ENCODE peak calls at places on chromosome 10, in four cellular contexts. F is ascending aorta, H is kidney epithelial cell, Z is adrenal gland. P is an unnamed sample.

GRCh38 chr10:12699258-12699700 is 302.2 kb downstream of the CCDC3 start:
- DNase-seq in F (no peak), H (peak), Z (no peak), P (no peak)

GRCh38 chr10:3760083-3760482 is 24.9 kb downstream of the KLF6 start:
- DNase-seq in F (peak), H (no peak), Z (no peak), P (no peak)

GRCh38 chr10:17984056-17984455 is 32.3 kb downstream of the SLC39A12 start:
- DNase-seq in F (no peak), H (no peak), Z (no peak), P (no peak)

GRCh38 chr10:95728535-95728934 is 27.4 kb upstream of the ENTPD1 start:
- DNase-seq in F (no peak), H (no peak), Z (no peak), P (no peak)

GRCh38 chr10:71516890-71517289 is 120.2 kb downstream of the CDH23 start:
- DNase-seq in F (no peak), H (no peak), Z (no peak), P (no peak)

GRCh38 chr10:14659626-14660196 is 115.0 kb downstream of the FAM107B start:
- DNase-seq in F (no peak), H (no peak), Z (peak), P (no peak)

GRCh38 chr10:78038791-78039547 is 5.3 kb downstream of the RPS24 start:
- DNase-seq in F (no peak), H (no peak), Z (no peak), P (no peak)

GRCh38 chr10:125707852-125708468 is 11.5 kb upstream of the EDRF1 start:
- DNase-seq in F (no peak), H (peak), Z (peak), P (no peak)

GRCh38 chr10:20446794-20447193 is 450.3 kb downstream of the NEBL start:
- DNase-seq in F (no peak), H (no peak), Z (no peak), P (no peak)

GRCh38 chr10:21285742-21286311 is 239.7 kb downstream of the SKIDA1 start:
- DNase-seq in F (no peak), H (peak), Z (peak), P (no peak)

DNA sequence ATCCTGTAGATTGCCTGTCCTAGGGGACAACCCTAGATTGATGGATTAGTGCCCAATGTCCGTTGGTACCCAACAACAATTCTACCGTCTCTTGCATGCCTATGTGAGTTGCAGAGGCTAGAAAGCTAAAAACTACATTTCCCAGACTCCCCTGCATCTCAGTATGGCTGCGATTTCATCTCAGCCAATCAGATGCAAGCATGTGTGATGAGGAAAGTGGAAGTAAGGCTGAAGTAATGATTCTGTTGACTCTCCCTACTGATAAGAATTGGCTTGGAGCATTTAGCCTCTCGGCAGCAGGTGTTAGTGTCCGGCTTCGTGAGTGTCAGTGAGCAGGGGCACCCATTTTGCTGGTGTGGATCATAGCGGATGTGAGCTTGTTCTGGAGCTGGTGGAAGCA is 171.9 kb downstream of the FGFR2 start:
- DNase-seq in F (no peak), H (no peak), Z (no peak), P (no peak)
- TF ChIP-seq CTCF in F (no peak), H (no peak), Z (no peak), P (no peak)

GRCh38 chr10:99906470-99906869 is 103.3 kb downstream of the DNMBP start:
- DNase-seq in F (no peak), H (peak), Z (peak), P (no peak)
- TF ChIP-seq CTCF in F (no peak), H (peak), Z (no peak), P (no peak)

DNA sequence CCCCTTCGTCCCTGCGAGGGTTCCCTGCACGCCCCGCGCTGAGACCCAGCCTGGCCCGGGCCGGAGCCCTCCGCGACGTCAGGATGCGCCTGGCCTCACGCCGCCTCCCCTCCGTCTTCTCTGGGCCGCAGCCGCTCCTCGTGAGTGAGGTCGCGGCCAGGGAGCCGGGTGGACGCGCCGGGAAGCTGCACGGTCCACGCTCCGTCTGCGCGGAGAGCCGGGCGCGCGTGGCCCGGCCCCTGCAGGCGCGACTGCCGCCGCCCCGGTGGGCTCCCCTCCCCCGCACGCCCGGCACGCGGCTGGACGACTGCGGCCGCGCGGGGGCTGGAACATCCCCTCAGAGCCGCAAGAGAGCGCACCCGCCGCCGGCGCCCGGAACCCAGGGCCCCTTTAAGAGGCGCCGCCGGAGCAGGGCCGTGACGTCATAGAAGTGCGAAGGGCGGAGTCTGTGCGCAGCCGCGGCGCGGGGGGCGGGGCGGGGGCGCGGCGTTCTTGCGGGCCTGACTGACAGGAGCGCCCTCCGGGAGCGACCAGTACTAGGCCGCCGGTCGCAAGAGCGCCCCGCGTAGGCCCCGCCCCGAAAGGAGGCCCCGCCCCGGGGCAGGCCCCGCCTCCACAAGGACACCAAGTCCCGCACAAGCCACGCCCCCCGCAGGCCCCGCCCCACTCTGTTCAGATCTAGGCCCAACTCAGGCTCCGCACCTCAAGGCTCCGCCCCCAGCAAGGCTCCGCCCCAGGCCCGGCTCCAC is 449 bp upstream of the INPP5A start:
- DNase-seq in F (peak), H (peak), Z (peak), P (peak)
- TF ChIP-seq CTCF in F (no peak), H (no peak), Z (no peak), P (no peak)

DNA sequence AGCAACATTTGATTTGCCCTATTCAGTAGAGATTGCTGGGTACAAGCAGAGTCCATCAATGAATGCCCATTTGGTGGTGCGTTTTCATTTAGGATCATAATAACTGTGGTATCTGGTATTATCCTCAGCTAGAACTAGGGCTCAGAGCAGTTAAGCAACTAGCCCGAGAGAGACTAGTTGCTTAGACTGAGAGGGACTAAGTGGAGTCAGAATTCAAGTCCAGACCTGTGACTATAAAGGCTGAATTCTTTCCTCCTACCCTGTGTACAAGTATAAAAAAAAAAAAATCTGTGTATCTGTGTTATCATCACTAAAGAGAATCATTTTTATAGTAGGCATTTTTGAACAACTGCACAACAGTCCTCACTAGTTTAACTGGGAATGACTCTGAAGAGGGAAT is 45.3 kb upstream of the DKK1 start:
- DNase-seq in F (no peak), H (no peak), Z (no peak), P (no peak)
- TF ChIP-seq CTCF in F (no peak), H (no peak), Z (no peak), P (no peak)

GRCh38 chr10:97505152-97505551 is 6.4 kb downstream of the UBTD1 start:
- DNase-seq in F (no peak), H (no peak), Z (no peak), P (no peak)

GRCh38 chr10:97502916-97503315 is 4.2 kb downstream of the UBTD1 start:
- DNase-seq in F (no peak), H (no peak), Z (no peak), P (no peak)

GRCh38 chr10:97500297-97500575 is 1.5 kb downstream of the UBTD1 start:
- DNase-seq in F (no peak), H (no peak), Z (no peak), P (no peak)

GRCh38 chr10:97506214-97506991 is 7.7 kb downstream of the UBTD1 start:
- DNase-seq in F (no peak), H (no peak), Z (no peak), P (no peak)

DNA sequence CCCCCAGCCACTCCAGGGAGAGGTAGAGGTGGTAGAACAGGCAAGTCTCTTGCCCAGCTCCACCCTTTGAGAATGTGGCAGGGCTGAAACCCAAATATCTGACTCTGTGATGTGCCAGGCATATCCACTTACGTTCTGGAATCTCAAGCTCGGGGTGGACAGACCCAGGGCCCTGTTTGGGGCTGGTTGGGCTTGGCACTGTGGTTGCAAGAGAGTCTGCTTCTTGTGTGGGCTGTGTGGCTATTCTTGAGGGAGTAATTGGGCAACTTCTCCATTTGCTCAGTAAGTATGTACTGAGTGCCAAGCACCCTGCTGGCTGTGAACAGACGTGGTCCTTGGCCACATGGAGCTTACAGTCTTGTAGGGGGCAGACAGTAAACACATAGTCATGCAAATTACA is 4.7 kb downstream of the UBTD1 start:
- DNase-seq in F (no peak), H (no peak), Z (no peak), P (no peak)
- TF ChIP-seq CTCF in F (no peak), H (no peak), Z (no peak), P (no peak)

DNA sequence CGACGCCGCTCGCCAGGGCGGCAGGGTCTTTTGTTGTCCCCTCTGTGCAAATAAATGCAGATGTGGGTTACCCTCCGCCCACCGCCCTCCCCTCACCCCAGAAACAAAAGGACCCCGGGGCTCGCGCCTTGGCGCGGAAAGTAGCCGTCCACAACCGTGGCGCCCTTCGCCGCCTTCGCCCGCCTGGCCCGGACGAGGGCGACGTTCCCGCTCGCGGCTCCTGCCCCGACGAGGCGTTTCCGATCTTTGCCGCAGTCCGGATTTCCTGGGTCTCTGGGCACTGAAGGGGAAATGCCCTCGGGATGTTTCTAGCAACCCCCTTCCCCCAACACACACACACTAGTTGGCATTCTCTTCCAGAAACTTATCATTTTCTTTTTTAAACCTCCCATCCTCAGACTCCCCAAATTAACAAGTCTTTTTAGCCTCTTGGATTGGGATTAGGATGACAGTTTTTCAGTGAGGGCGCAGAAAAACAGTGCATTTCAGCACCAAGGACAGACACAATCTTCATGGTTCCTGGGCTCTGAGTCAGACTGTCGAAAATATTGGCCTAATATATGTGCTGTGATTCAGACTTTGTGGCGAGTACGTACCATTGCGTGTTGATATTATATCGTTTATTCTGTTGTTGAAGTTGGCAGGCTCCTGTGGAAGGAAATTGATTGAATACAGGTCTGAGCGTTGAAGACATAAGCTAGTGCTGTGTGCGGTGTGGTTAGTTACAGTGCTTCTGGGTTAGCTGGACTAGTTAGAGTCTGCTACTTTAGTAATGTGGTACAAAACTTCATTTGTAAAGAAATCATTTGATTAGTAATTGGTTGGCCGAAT is 803 bp downstream of the PHYHIPL start:
- DNase-seq in F (peak), H (peak), Z (peak), P (no peak)
- TF ChIP-seq CTCF in F (no peak), H (no peak), Z (no peak), P (no peak)

GRCh38 chr10:107071301-107071700 is 93.2 kb downstream of the SORCS1 start:
- DNase-seq in F (no peak), H (no peak), Z (no peak), P (no peak)

GRCh38 chr10:107072028-107072427 is 92.5 kb downstream of the SORCS1 start:
- DNase-seq in F (no peak), H (no peak), Z (no peak), P (no peak)

GRCh38 chr10:107072786-107073185 is 91.7 kb downstream of the SORCS1 start:
- DNase-seq in F (no peak), H (no peak), Z (no peak), P (no peak)

DNA sequence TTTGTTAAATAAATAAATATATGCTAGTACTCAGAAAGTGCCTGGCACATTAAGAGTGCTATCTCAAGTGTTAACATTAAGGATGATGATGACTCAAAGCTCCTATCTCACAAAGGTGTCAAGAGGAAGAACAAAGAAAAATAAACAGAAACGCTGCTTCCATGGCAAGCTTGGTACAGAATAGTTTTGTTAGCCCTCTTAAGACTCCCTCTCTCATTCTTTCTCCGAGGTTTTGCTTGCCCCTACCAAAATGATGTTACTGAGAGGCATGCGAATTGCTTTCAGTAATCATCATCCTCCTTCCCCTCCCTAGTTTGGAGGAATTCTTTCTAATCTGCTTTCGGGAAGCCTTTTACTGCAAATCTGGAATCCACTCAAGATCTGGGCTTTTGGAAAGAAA is 96.7 kb downstream of the SORCS1 start:
- DNase-seq in F (no peak), H (no peak), Z (no peak), P (no peak)
- TF ChIP-seq CTCF in F (no peak), H (no peak), Z (no peak), P (no peak)

P was measured in omental fat pad.